ENCODE peak calls at places on chromosomes 5 and 9, in ten cellular contexts. V is lower leg skin, Y is tibial nerve, O is A549, T is suprapubic skin, Z is esophagus squamous epithelium, I is Peyer's patch, E is prostate gland, Q is uterus, W is spleen. H is an unnamed sample.

GRCh38 chr9:133118568-133118967 is 2.5 kb downstream of the RALGDS start:
- DNase-seq in E (no peak), Q (no peak), T (peak), Z (no peak), V (no peak), W (no peak), I (no peak), Y (no peak), O (no peak), H (no peak)

GRCh38 chr9:88481933-88482332 is 53.0 kb upstream of the NXNL2 start:
- DNase-seq in V (no peak), O (no peak), W (no peak), Q (no peak), I (no peak), Y (no peak), T (no peak), E (no peak), Z (no peak), H (no peak)

GRCh38 chr5:124337996-124338395 is 408.4 kb downstream of the ZNF608 start:
- DNase-seq in T (no peak), Z (no peak), Y (no peak), W (no peak), O (no peak), V (no peak), E (no peak), I (no peak), Q (no peak), H (no peak)

GRCh38 chr5:151092750-151093149 is 11.9 kb upstream of the TNIP1 start:
- DNase-seq in T (no peak), W (no peak), I (peak), O (no peak), Y (no peak), E (no peak), V (no peak), Q (no peak), Z (no peak), H (no peak)

GRCh38 chr5:71586052-71586940 is 844 bp upstream of the MCCC2 start:
- DNase-seq in I (no peak), Q (no peak), Y (no peak), E (no peak), O (no peak), V (no peak), T (no peak), W (no peak), Z (no peak), H (peak)

GRCh38 chr5:168177831-168178450 is 113.5 kb upstream of the WWC1 start:
- DNase-seq in O (no peak), V (no peak), Y (no peak), W (no peak), T (no peak), E (no peak), I (no peak), Q (no peak), Z (no peak), H (no peak)

GRCh38 chr5:79845448-79846197 is 145.4 kb downstream of the MTX3 start:
- DNase-seq in Z (no peak), E (no peak), V (peak), W (no peak), Y (peak), T (no peak), Q (peak), O (no peak), I (no peak), H (peak)

GRCh38 chr9:116190997-116191396 is 37.4 kb downstream of the PAPPA start:
- DNase-seq in T (no peak), I (no peak), V (no peak), Y (no peak), Z (no peak), O (peak), W (no peak), E (no peak), Q (no peak), H (no peak)

GRCh38 chr5:5800801-5801761 is 378.6 kb downstream of the ICE1 start:
- DNase-seq in I (no peak), W (no peak), O (no peak), V (no peak), Y (no peak), Z (no peak), E (no peak), Q (no peak), T (no peak), H (no peak)

GRCh38 chr5:63240063-63240755 is 661.6 kb downstream of the LRRC70 start:
- DNase-seq in O (no peak), T (no peak), V (no peak), Q (no peak), Z (no peak), E (no peak), I (no peak), W (no peak), Y (no peak), H (no peak)
- H3K4me3 ChIP-seq in O (no peak), T (no peak), V (no peak), Q (no peak), Z (no peak), E (no peak), I (no peak), W (no peak), Y (no peak), H (no peak)

DNA sequence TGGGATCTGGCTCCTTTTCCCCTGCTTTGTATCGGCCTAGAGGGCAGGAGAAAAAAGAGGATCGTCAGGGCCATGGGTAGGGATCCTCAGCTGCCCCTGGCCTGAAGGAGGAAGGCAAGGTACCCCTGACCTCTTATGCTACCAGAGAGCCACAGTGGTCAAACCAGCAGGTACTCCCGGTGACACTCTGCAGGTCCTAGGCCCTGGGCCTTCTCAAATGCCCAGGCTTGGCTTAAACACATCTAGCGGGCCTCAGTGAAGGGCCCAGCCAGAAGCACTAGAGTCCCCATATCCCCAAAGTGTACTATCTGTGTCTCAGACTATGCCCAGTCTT is 3.5 kb downstream of the IRF1 start:
- DNase-seq in T (peak), V (peak), O (no peak), Z (no peak), W (no peak), I (no peak), E (no peak), Q (peak), Y (no peak), H (no peak)
- TF ChIP-seq POLR2A in T (no peak), V (no peak), O (no peak), Z (no peak), W (no peak), I (no peak), E (no peak), Q (no peak), Y (no peak), H (no peak)

DNA sequence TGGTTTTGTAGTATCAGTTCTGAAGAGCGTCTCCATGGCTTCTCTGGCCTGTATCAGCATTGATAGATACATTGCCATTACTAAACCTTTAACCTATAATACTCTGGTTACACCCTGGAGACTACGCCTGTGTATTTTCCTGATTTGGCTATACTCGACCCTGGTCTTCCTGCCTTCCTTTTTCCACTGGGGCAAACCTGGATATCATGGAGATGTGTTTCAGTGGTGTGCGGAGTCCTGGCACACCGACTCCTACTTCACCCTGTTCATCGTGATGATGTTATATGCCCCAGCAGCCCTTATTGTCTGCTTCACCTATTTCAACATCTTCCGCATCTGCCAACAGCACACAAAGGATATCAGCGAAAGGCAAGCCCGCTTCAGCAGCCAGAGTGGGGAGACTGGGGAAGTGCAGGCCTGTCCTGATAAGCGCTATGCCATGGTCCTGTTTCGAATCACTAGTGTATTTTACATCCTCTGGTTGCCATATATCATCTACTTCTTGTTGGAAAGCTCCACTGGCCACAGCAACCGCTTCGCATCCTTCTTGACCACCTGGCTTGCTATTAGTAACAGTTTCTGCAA is 1.5 kb downstream of the GPR21 start:
- DNase-seq in Y (no peak), O (no peak), I (no peak), E (no peak), Z (no peak), T (no peak), W (no peak), V (no peak), Q (peak), H (no peak)
- H3K4me3 ChIP-seq in Y (peak), O (no peak), I (no peak), E (no peak), Z (peak), T (no peak), W (no peak), V (no peak), Q (peak), H (no peak)

GRCh38 chr9:37444890-37445289 is 20.4 kb downstream of the ZBTB5 start:
- DNase-seq in W (no peak), O (no peak), Y (no peak), E (no peak), T (no peak), I (no peak), Z (no peak), Q (no peak), V (no peak), H (no peak)

GRCh38 chr9:37438359-37438758 is 15.9 kb downstream of the GRHPR start:
- DNase-seq in E (no peak), I (no peak), Q (no peak), W (no peak), Y (no peak), V (peak), Z (no peak), O (no peak), T (no peak), H (peak)

GRCh38 chr9:37443566-37443965 is 21.1 kb downstream of the GRHPR start:
- DNase-seq in I (no peak), Q (no peak), V (no peak), E (no peak), O (no peak), Z (no peak), Y (no peak), T (no peak), W (no peak), H (no peak)

GRCh38 chr9:37442556-37442955 is 20.1 kb downstream of the GRHPR start:
- DNase-seq in Q (no peak), E (no peak), Y (no peak), T (no peak), I (no peak), W (no peak), V (no peak), O (no peak), Z (no peak), H (no peak)

GRCh38 chr9:37441776-37442370 is 19.4 kb downstream of the GRHPR start:
- DNase-seq in I (no peak), Y (no peak), Q (no peak), V (peak), W (no peak), E (no peak), Z (no peak), T (no peak), O (no peak), H (no peak)
- TF ChIP-seq POLR2A in I (no peak), Y (no peak), Q (no peak), V (no peak), W (no peak), E (no peak), Z (no peak), T (no peak), O (no peak), H (no peak)

H was measured in right lobe of liver.